ENCODE peak calls at places on chromosome 21, in four cellular contexts. One of them, this sample, is unnamed.

GRCh38 chr21:42061866-42062542 is 9.1 kb upstream of the UMODL1 start:
- DNase-seq in lung: no peak
- DNase-seq in K562: no peak
- DNase-seq in ovary: no peak
- DNase-seq in this sample: no peak

GRCh38 chr21:26747216-26747615 is 98.0 kb downstream of the ADAMTS1 start:
- DNase-seq in K562: no peak
- DNase-seq in lung: no peak
- DNase-seq in ovary: no peak
- DNase-seq in this sample: no peak

GRCh38 chr21:45301521-45302081 is 13.9 kb upstream of the POFUT2 start:
- DNase-seq in K562: no peak
- DNase-seq in ovary: no peak
- DNase-seq in lung: no peak
- DNase-seq in this sample: no peak

GRCh38 chr21:37711294-37711844 is 204.9 kb downstream of the KCNJ6 start:
- DNase-seq in K562: no peak
- DNase-seq in ovary: no peak
- DNase-seq in lung: no peak
- DNase-seq in this sample: no peak

GRCh38 chr21:44987886-44988606 is 48.2 kb downstream of the SLX9 start:
- DNase-seq in lung: no peak
- DNase-seq in ovary: no peak
- DNase-seq in K562: no peak
- DNase-seq in this sample: no peak

GRCh38 chr21:26966360-26966977 is 419 bp downstream of the ADAMTS5 start:
- DNase-seq in lung: no peak
- DNase-seq in ovary: no peak
- DNase-seq in K562: no peak
- DNase-seq in this sample: peak; percentile 58

GRCh38 chr21:45138199-45139002 is 64.0 kb downstream of the ADARB1 start:
- DNase-seq in K562: peak; percentile 95
- DNase-seq in ovary: no peak
- DNase-seq in lung: peak; percentile 73
- DNase-seq in this sample: peak; percentile 78

GRCh38 chr21:15192243-15192642 is 127.4 kb upstream of the NRIP1 start:
- DNase-seq in ovary: no peak
- DNase-seq in K562: no peak
- DNase-seq in lung: no peak
- DNase-seq in this sample: no peak

GRCh38 chr21:41316641-41317392 is at the start of gene FAM3B:
- DNase-seq in ovary: no peak
- DNase-seq in lung: peak; percentile 34
- DNase-seq in K562: no peak
- DNase-seq in this sample: no peak

GRCh38 chr21:9737871-9738520 is 783.4 kb upstream of the TPTE start:
- DNase-seq in K562: no peak
- DNase-seq in ovary: no peak
- DNase-seq in lung: peak; percentile 25
- DNase-seq in this sample: no peak

GRCh38 chr21:15495965-15496364 is 233.8 kb upstream of the USP25 start:
- DNase-seq in ovary: no peak
- DNase-seq in K562: no peak
- DNase-seq in lung: no peak
- DNase-seq in this sample: no peak

GRCh38 chr21:17819878-17820232 is 699 bp upstream of the C21orf91 start:
- DNase-seq in lung: no peak
- DNase-seq in K562: no peak
- DNase-seq in ovary: no peak
- DNase-seq in this sample: no peak

GRCh38 chr21:31993826-31994791 is 121.3 kb downstream of the HUNK start:
- DNase-seq in ovary: no peak
- DNase-seq in K562: no peak
- DNase-seq in lung: no peak
- DNase-seq in this sample: no peak

GRCh38 chr21:31529406-31529805 is 130.1 kb upstream of the SOD1 start:
- DNase-seq in lung: no peak
- DNase-seq in ovary: no peak
- DNase-seq in K562: no peak
- DNase-seq in this sample: no peak

GRCh38 chr21:41796476-41797080 is 29.7 kb upstream of the RIPK4 start:
- DNase-seq in ovary: no peak
- DNase-seq in K562: no peak
- DNase-seq in lung: no peak
- DNase-seq in this sample: no peak

GRCh38 chr21:15953551-15954116 is 223.9 kb downstream of the USP25 start:
- DNase-seq in ovary: no peak
- DNase-seq in K562: no peak
- DNase-seq in lung: no peak
- DNase-seq in this sample: no peak

GRCh38 chr21:46112731-46113215 is 14.9 kb downstream of the COL6A2 start:
- DNase-seq in lung: no peak
- DNase-seq in ovary: peak; percentile 8
- DNase-seq in K562: no peak
- DNase-seq in this sample: no peak

GRCh38 chr21:17554619-17555472 is 42.0 kb downstream of the CXADR start:
- DNase-seq in lung: no peak
- DNase-seq in K562: peak; percentile 8
- DNase-seq in ovary: no peak
- DNase-seq in this sample: peak; percentile 36

GRCh38 chr21:43733060-43733459 is 14.1 kb downstream of the PDXK start:
- DNase-seq in ovary: no peak
- DNase-seq in K562: no peak
- DNase-seq in lung: no peak
- DNase-seq in this sample: no peak

GRCh38 chr21:45200031-45200430 is 87.7 kb downstream of the POFUT2 start:
- DNase-seq in ovary: no peak
- DNase-seq in K562: no peak
- DNase-seq in lung: no peak
- DNase-seq in this sample: no peak

GRCh38 chr21:37550618-37551405 is 184.2 kb downstream of the DYRK1A start:
- DNase-seq in lung: no peak
- DNase-seq in ovary: no peak
- DNase-seq in K562: peak; percentile 51
- DNase-seq in this sample: no peak

GRCh38 chr21:27674037-27674436 is 707.1 kb upstream of the ADAMTS5 start:
- DNase-seq in K562: no peak
- DNase-seq in ovary: no peak
- DNase-seq in lung: no peak
- DNase-seq in this sample: peak; percentile 92

GRCh38 chr21:44487831-44488230 is 32.5 kb downstream of the LRRC3 start:
- DNase-seq in K562: peak; percentile 70
- DNase-seq in lung: no peak
- DNase-seq in ovary: no peak
- DNase-seq in this sample: peak; percentile 74

GRCh38 chr21:43908167-43908566 is 43.1 kb downstream of the AGPAT3 start:
- DNase-seq in ovary: no peak
- DNase-seq in K562: no peak
- DNase-seq in lung: no peak
- DNase-seq in this sample: no peak

GRCh38 chr21:40623550-40623949 is 223.4 kb downstream of the DSCAM start:
- DNase-seq in lung: no peak
- DNase-seq in ovary: no peak
- DNase-seq in K562: no peak
- DNase-seq in this sample: no peak

GRCh38 chr21:38790961-38791360 is 14.8 kb upstream of the ETS2 start:
- DNase-seq in ovary: no peak
- DNase-seq in K562: no peak
- DNase-seq in lung: no peak
- DNase-seq in this sample: no peak
- H3K4me3 ChIP-seq in ovary: no peak overlapping the region
- H3K4me3 ChIP-seq in K562: no peak overlapping the region
- H3K4me3 ChIP-seq in lung: no peak overlapping the region
- H3K4me3 ChIP-seq in this sample: no peak overlapping the region

DNA sequence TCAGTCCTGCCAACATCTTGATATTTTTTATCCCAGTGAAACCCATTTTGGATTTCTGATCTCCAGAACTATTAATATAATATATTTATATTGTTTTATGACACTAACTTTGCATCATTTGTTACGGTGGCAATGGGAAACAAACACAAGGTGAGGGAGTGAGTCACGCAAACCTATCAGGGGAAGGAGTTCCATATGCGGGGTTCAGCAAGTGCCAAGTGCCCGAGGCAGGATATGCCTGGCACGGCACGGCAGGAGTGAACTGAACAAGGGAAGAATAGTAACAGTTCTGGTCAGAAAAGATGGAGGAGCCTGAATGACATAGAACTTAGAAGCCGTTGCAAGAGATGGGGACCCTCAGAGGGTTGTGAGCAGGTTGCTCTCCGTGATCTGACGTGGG is 7.7 kb upstream of the IL10RB start:
- DNase-seq in lung: no peak
- DNase-seq in ovary: no peak
- DNase-seq in K562: no peak
- DNase-seq in this sample: no peak
- TF ChIP-seq CTCF in lung: no peak
- TF ChIP-seq CTCF in ovary: no peak
- TF ChIP-seq CTCF in K562: no peak
- TF ChIP-seq CTCF in this sample: no peak

DNA sequence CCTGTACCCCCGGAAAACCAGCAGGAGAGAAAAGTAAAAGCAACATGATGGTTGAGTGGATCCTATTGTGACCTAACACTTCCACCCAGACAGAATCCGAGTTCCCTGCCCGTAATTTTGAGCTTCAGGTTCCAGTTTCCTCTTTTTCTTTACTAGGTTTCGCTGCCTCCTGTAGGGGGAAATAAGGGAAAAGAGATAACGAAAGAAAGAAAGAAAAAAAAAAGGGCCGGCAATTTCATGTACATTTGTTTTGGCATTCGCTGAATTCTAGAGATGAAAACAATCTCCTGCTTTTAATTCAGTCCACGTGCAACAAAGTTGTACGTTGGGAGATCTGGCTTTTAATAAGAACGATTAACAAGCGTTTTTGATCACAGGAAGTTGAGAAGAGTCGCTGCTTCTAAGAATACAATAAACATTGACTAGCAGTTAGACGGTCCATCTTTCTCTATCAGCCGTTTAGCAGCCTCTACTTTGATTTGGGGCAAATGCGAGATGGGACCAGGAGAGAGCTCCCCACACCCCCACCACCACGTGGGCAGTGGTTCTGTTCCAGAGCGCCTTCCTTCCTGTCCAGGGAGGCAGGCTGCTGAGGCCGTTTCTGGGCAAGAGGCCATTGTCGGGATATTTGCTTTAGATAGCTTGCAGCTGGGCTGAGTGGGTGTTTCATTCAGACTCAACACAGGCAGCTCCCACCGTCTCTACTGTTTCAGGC is 155.9 kb upstream of the RUNX1 start:
- DNase-seq in ovary: peak; percentile 94
- DNase-seq in lung: peak; percentile 66
- DNase-seq in K562: peak; percentile 85
- DNase-seq in this sample: peak; percentile 90
- H3K4me3 ChIP-seq in ovary: peak overlapping the region; percentile 21
- H3K4me3 ChIP-seq in lung: no peak overlapping the region
- H3K4me3 ChIP-seq in K562: peak overlapping the region; percentile 18
- H3K4me3 ChIP-seq in this sample: peak overlapping the region; percentile 45

GRCh38 chr21:18840239-18840638 is 436.7 kb upstream of the TMPRSS15 start:
- DNase-seq in ovary: no peak
- DNase-seq in lung: no peak
- DNase-seq in K562: peak; percentile 27
- DNase-seq in this sample: no peak
- TF ChIP-seq CTCF in ovary: no peak
- TF ChIP-seq CTCF in lung: no peak
- TF ChIP-seq CTCF in K562: peak; percentile 31
- TF ChIP-seq CTCF in this sample: no peak

DNA sequence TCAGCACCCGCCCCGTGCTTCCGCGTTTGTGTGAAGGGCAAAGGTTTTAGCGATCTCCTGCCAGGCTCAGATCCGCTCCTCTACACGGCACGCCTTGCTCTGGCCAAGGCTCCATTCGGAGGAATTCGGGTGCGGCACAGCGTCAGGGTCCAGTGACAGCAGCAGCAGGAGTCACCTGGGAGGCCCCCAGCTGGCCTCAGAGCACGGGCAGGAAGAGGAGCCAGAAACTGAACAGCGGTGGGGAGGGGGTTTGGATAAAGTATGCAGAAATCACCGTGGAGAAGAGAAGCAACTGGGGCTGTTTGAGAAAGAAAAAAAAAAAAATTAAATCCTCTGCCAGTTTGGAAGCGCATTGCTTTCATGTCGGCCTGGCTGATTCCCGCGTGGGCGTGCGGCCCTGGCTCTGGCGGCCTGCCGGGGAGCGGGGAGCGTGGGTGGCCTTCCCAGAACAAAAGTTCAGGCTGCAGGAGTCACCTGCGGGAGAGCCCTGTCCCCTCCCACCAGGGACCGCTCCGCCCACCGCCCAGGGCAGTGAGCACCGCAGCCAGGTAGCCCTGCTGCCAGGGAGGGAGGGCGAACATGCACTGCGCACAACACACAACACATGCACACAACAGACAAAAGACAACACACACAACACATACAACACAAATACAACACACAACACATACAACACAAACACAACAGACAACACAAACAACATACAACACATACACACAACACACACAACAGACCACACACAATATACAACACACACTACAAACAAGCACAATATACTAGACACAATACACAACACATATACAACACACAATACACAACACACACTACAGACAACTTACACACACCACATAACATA is 107.6 kb downstream of the ETS2 start:
- DNase-seq in lung: peak; percentile 84
- DNase-seq in ovary: peak; percentile 91
- DNase-seq in K562: peak; percentile 49
- DNase-seq in this sample: peak; percentile 65
- H3K4me3 ChIP-seq in lung: no peak overlapping the region
- H3K4me3 ChIP-seq in ovary: peak overlapping the region; percentile 26
- H3K4me3 ChIP-seq in K562: no peak overlapping the region
- H3K4me3 ChIP-seq in this sample: no peak overlapping the region